ENCODE peak calls at places on chromosomes 7 and 10, in six cellular contexts. One of them, this sample, is unnamed.

GRCh38 chr10:87761892-87762291 is 56.1 kb downstream of the ATAD1 start:
- DNase-seq in fibroblast of pulmonary artery: peak; percentile 67
- DNase-seq in dorsolateral prefrontal cortex: no peak
- DNase-seq in AG04450: no peak
- DNase-seq in GM12865: peak; percentile 57
- DNase-seq in esophagus squamous epithelium: no peak
- DNase-seq in this sample: no peak

GRCh38 chr7:96508371-96508770 is 186.5 kb upstream of the SLC25A13 start:
- DNase-seq in fibroblast of pulmonary artery: peak; percentile 3
- DNase-seq in dorsolateral prefrontal cortex: no peak
- DNase-seq in AG04450: no peak
- DNase-seq in GM12865: no peak
- DNase-seq in esophagus squamous epithelium: no peak
- DNase-seq in this sample: no peak

GRCh38 chr7:150668472-150668911 is 17.0 kb upstream of the GIMAP2 start:
- DNase-seq in fibroblast of pulmonary artery: no peak
- DNase-seq in dorsolateral prefrontal cortex: no peak
- DNase-seq in AG04450: no peak
- DNase-seq in GM12865: peak; percentile 95
- DNase-seq in esophagus squamous epithelium: no peak
- DNase-seq in this sample: no peak

GRCh38 chr10:24349379-24350110 is 140.6 kb downstream of the KIAA1217 start:
- DNase-seq in fibroblast of pulmonary artery: peak; percentile 17
- DNase-seq in dorsolateral prefrontal cortex: no peak
- DNase-seq in AG04450: no peak
- DNase-seq in GM12865: no peak
- DNase-seq in esophagus squamous epithelium: no peak
- DNase-seq in this sample: no peak

GRCh38 chr7:139660317-139661042 is 117.3 kb downstream of the HIPK2 start:
- DNase-seq in fibroblast of pulmonary artery: no peak
- DNase-seq in dorsolateral prefrontal cortex: no peak
- DNase-seq in AG04450: no peak
- DNase-seq in GM12865: no peak
- DNase-seq in esophagus squamous epithelium: no peak
- DNase-seq in this sample: no peak

GRCh38 chr10:121436281-121436629 is 162.0 kb downstream of the FGFR2 start:
- DNase-seq in fibroblast of pulmonary artery: no peak
- DNase-seq in dorsolateral prefrontal cortex: no peak
- DNase-seq in AG04450: no peak
- DNase-seq in GM12865: no peak
- DNase-seq in esophagus squamous epithelium: no peak
- DNase-seq in this sample: no peak

GRCh38 chr10:26367771-26368170 is 70.4 kb upstream of the APBB1IP start:
- DNase-seq in fibroblast of pulmonary artery: peak; percentile 40
- DNase-seq in dorsolateral prefrontal cortex: no peak
- DNase-seq in AG04450: no peak
- DNase-seq in GM12865: peak; percentile 57
- DNase-seq in esophagus squamous epithelium: no peak
- DNase-seq in this sample: no peak

GRCh38 chr10:97531401-97531985 is 32.8 kb downstream of the UBTD1 start:
- DNase-seq in fibroblast of pulmonary artery: no peak
- DNase-seq in dorsolateral prefrontal cortex: no peak
- DNase-seq in AG04450: no peak
- DNase-seq in GM12865: no peak
- DNase-seq in esophagus squamous epithelium: no peak
- DNase-seq in this sample: no peak

GRCh38 chr7:89857767-89858166 is 296.5 kb upstream of the STEAP1 start:
- DNase-seq in fibroblast of pulmonary artery: no peak
- DNase-seq in dorsolateral prefrontal cortex: no peak
- DNase-seq in AG04450: no peak
- DNase-seq in GM12865: no peak
- DNase-seq in esophagus squamous epithelium: no peak
- DNase-seq in this sample: no peak

GRCh38 chr10:78408671-78409472 is 375.2 kb downstream of the RPS24 start:
- DNase-seq in fibroblast of pulmonary artery: peak; percentile 59
- DNase-seq in dorsolateral prefrontal cortex: peak; percentile 93
- DNase-seq in AG04450: no peak
- DNase-seq in GM12865: no peak
- DNase-seq in esophagus squamous epithelium: no peak
- DNase-seq in this sample: no peak

GRCh38 chr7:100891555-100891954 is 2.0 kb upstream of the UFSP1 start:
- DNase-seq in fibroblast of pulmonary artery: no peak
- DNase-seq in dorsolateral prefrontal cortex: no peak
- DNase-seq in AG04450: no peak
- DNase-seq in GM12865: no peak
- DNase-seq in esophagus squamous epithelium: no peak
- DNase-seq in this sample: no peak

GRCh38 chr10:77416327-77417135 is 221.1 kb downstream of the KCNMA1 start:
- DNase-seq in fibroblast of pulmonary artery: peak; percentile 74
- DNase-seq in dorsolateral prefrontal cortex: no peak
- DNase-seq in AG04450: peak; percentile 63
- DNase-seq in GM12865: peak; percentile 35
- DNase-seq in esophagus squamous epithelium: no peak
- DNase-seq in this sample: no peak

GRCh38 chr7:118352854-118353453 is 128.4 kb downstream of the ANKRD7 start:
- DNase-seq in fibroblast of pulmonary artery: peak; percentile 7
- DNase-seq in dorsolateral prefrontal cortex: no peak
- DNase-seq in AG04450: no peak
- DNase-seq in GM12865: peak; percentile 20
- DNase-seq in esophagus squamous epithelium: no peak
- DNase-seq in this sample: no peak

GRCh38 chr7:27359167-27359731 is 116.6 kb downstream of the EVX1 start:
- DNase-seq in fibroblast of pulmonary artery: no peak
- DNase-seq in dorsolateral prefrontal cortex: no peak
- DNase-seq in AG04450: no peak
- DNase-seq in GM12865: no peak
- DNase-seq in esophagus squamous epithelium: no peak
- DNase-seq in this sample: no peak

GRCh38 chr10:59234814-59235429 is 58.5 kb downstream of the PHYHIPL start:
- DNase-seq in fibroblast of pulmonary artery: peak; percentile 68
- DNase-seq in dorsolateral prefrontal cortex: no peak
- DNase-seq in AG04450: peak; percentile 15
- DNase-seq in GM12865: peak; percentile 31
- DNase-seq in esophagus squamous epithelium: no peak
- DNase-seq in this sample: no peak

GRCh38 chr7:4145576-4145975 is 536.5 kb upstream of the FOXK1 start:
- DNase-seq in fibroblast of pulmonary artery: no peak
- DNase-seq in dorsolateral prefrontal cortex: no peak
- DNase-seq in AG04450: no peak
- DNase-seq in GM12865: no peak
- DNase-seq in esophagus squamous epithelium: no peak
- DNase-seq in this sample: no peak

GRCh38 chr10:609868-610545 is 79.5 kb downstream of the DIP2C start:
- DNase-seq in fibroblast of pulmonary artery: no peak
- DNase-seq in dorsolateral prefrontal cortex: no peak
- DNase-seq in AG04450: no peak
- DNase-seq in GM12865: no peak
- DNase-seq in esophagus squamous epithelium: no peak
- DNase-seq in this sample: no peak

GRCh38 chr10:11687779-11688447 is 54.3 kb upstream of the ECHDC3 start:
- DNase-seq in fibroblast of pulmonary artery: no peak
- DNase-seq in dorsolateral prefrontal cortex: no peak
- DNase-seq in AG04450: no peak
- DNase-seq in GM12865: no peak
- DNase-seq in esophagus squamous epithelium: no peak
- DNase-seq in this sample: no peak

GRCh38 chr10:131119626-131120355 is 191.7 kb downstream of the TCERG1L start:
- DNase-seq in fibroblast of pulmonary artery: no peak
- DNase-seq in dorsolateral prefrontal cortex: no peak
- DNase-seq in AG04450: no peak
- DNase-seq in GM12865: no peak
- DNase-seq in esophagus squamous epithelium: no peak
- DNase-seq in this sample: no peak

GRCh38 chr7:106110885-106111670 is 1.0 kb downstream of the SYPL1 start:
- DNase-seq in fibroblast of pulmonary artery: no peak
- DNase-seq in dorsolateral prefrontal cortex: no peak
- DNase-seq in AG04450: no peak
- DNase-seq in GM12865: peak; percentile 27
- DNase-seq in esophagus squamous epithelium: no peak
- DNase-seq in this sample: no peak

GRCh38 chr10:9188022-9188810 is 1133.7 kb downstream of the GATA3 start:
- DNase-seq in fibroblast of pulmonary artery: no peak
- DNase-seq in dorsolateral prefrontal cortex: no peak
- DNase-seq in AG04450: no peak
- DNase-seq in GM12865: no peak
- DNase-seq in esophagus squamous epithelium: no peak
- DNase-seq in this sample: no peak

GRCh38 chr10:52213511-52213831 is 100.6 kb upstream of the DKK1 start:
- DNase-seq in fibroblast of pulmonary artery: peak; percentile 62
- DNase-seq in dorsolateral prefrontal cortex: no peak
- DNase-seq in AG04450: no peak
- DNase-seq in GM12865: no peak
- DNase-seq in esophagus squamous epithelium: no peak
- DNase-seq in this sample: no peak

GRCh38 chr10:62726142-62726541 is 78.4 kb upstream of the ADO start:
- DNase-seq in fibroblast of pulmonary artery: no peak
- DNase-seq in dorsolateral prefrontal cortex: no peak
- DNase-seq in AG04450: no peak
- DNase-seq in GM12865: peak; percentile 80
- DNase-seq in esophagus squamous epithelium: no peak
- DNase-seq in this sample: no peak

GRCh38 chr10:33653584-33654367 is 319.3 kb upstream of the NRP1 start:
- DNase-seq in fibroblast of pulmonary artery: peak; percentile 88
- DNase-seq in dorsolateral prefrontal cortex: no peak
- DNase-seq in AG04450: no peak
- DNase-seq in GM12865: no peak
- DNase-seq in esophagus squamous epithelium: no peak
- DNase-seq in this sample: no peak

GRCh38 chr7:155368894-155369600 is 71.4 kb downstream of the INSIG1 start:
- DNase-seq in fibroblast of pulmonary artery: no peak
- DNase-seq in dorsolateral prefrontal cortex: no peak
- DNase-seq in AG04450: no peak
- DNase-seq in GM12865: no peak
- DNase-seq in esophagus squamous epithelium: no peak
- DNase-seq in this sample: no peak

GRCh38 chr10:130416334-130416950 is 280.3 kb downstream of the GLRX3 start:
- DNase-seq in fibroblast of pulmonary artery: no peak
- DNase-seq in dorsolateral prefrontal cortex: no peak
- DNase-seq in AG04450: no peak
- DNase-seq in GM12865: no peak
- DNase-seq in esophagus squamous epithelium: no peak
- DNase-seq in this sample: peak; percentile 64

GRCh38 chr7:68176974-68177373 is 1180.3 kb downstream of the TYW1 start:
- DNase-seq in fibroblast of pulmonary artery: peak; percentile 58
- DNase-seq in dorsolateral prefrontal cortex: peak; percentile 43
- DNase-seq in AG04450: no peak
- DNase-seq in GM12865: peak; percentile 31
- DNase-seq in esophagus squamous epithelium: no peak
- DNase-seq in this sample: no peak

GRCh38 chr7:151408498-151408838 is 1.4 kb downstream of the WDR86 start:
- DNase-seq in fibroblast of pulmonary artery: no peak
- DNase-seq in dorsolateral prefrontal cortex: no peak
- DNase-seq in AG04450: no peak
- DNase-seq in GM12865: no peak
- DNase-seq in esophagus squamous epithelium: no peak
- DNase-seq in this sample: no peak

GRCh38 chr10:8037199-8037801 is 17.2 kb upstream of the GATA3 start:
- DNase-seq in fibroblast of pulmonary artery: no peak
- DNase-seq in dorsolateral prefrontal cortex: no peak
- DNase-seq in AG04450: no peak
- DNase-seq in GM12865: no peak
- DNase-seq in esophagus squamous epithelium: no peak
- DNase-seq in this sample: no peak

GRCh38 chr7:66639773-66640172 is 11.1 kb downstream of the KCTD7 start:
- DNase-seq in fibroblast of pulmonary artery: no peak
- DNase-seq in dorsolateral prefrontal cortex: no peak
- DNase-seq in AG04450: no peak
- DNase-seq in GM12865: no peak
- DNase-seq in esophagus squamous epithelium: no peak
- DNase-seq in this sample: no peak

DNA sequence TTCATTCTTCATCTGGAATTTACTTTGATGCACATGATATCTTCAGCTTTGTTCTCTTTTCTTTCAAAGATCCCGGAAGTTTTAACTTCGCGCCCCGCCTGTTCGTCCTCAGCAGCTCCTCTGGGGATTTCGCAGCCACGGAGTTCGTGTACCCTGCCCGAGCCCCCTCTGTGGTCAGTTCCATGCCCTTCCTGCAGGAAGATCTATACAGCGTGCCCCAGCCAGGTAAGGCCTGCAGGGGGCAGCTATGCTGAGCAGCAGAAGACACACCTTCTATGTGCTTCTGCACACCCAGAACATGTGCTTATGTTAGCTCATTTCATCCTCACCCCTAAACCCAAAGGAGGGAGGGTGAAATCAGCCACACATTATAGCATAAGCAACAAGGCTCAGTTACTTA is 79.7 kb upstream of the LYZL2 start:
- DNase-seq in fibroblast of pulmonary artery: no peak
- DNase-seq in dorsolateral prefrontal cortex: no peak
- DNase-seq in AG04450: no peak
- DNase-seq in GM12865: no peak
- DNase-seq in esophagus squamous epithelium: no peak
- DNase-seq in this sample: no peak
- TF ChIP-seq CTCF in fibroblast of pulmonary artery: peak; percentile 10
- TF ChIP-seq CTCF in dorsolateral prefrontal cortex: no peak
- TF ChIP-seq CTCF in AG04450: no peak
- TF ChIP-seq CTCF in GM12865: peak; percentile 15
- TF ChIP-seq CTCF in esophagus squamous epithelium: no peak
- TF ChIP-seq CTCF in this sample: no peak

GRCh38 chr10:13613519-13613918 is 26.8 kb downstream of the PRPF18 start:
- DNase-seq in fibroblast of pulmonary artery: peak; percentile 74
- DNase-seq in dorsolateral prefrontal cortex: no peak
- DNase-seq in AG04450: no peak
- DNase-seq in GM12865: peak; percentile 44
- DNase-seq in esophagus squamous epithelium: no peak
- DNase-seq in this sample: no peak
- TF ChIP-seq CTCF in fibroblast of pulmonary artery: peak; percentile 50
- TF ChIP-seq CTCF in dorsolateral prefrontal cortex: peak; percentile 51
- TF ChIP-seq CTCF in AG04450: peak; percentile 56
- TF ChIP-seq CTCF in GM12865: peak; percentile 26
- TF ChIP-seq CTCF in esophagus squamous epithelium: peak; percentile 12
- TF ChIP-seq CTCF in this sample: peak; percentile 71

DNA sequence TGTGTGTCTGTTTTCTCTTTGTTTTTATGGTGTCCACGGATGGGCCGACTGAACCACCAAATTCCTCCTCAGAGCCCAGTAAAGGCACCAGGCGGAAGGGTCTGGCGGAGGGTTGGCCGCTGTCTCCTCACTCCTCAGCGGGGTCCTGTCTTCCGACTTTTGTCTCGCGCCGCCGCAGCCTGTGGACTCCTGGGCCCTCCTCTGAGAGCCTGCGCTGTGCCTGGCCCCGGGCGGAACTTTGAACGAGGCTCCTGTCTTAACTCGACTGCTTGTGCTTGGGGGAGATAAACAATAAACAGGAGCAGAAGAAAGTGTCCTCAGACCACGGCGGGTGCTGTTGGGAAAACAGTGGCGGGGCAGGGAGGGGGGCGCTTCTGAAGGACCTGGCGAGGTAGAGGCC is 2.2 kb upstream of the FAM20C start:
- DNase-seq in fibroblast of pulmonary artery: no peak
- DNase-seq in dorsolateral prefrontal cortex: no peak
- DNase-seq in AG04450: no peak
- DNase-seq in GM12865: no peak
- DNase-seq in esophagus squamous epithelium: no peak
- DNase-seq in this sample: no peak
- TF ChIP-seq CTCF in fibroblast of pulmonary artery: no peak
- TF ChIP-seq CTCF in dorsolateral prefrontal cortex: no peak
- TF ChIP-seq CTCF in AG04450: no peak
- TF ChIP-seq CTCF in GM12865: no peak
- TF ChIP-seq CTCF in esophagus squamous epithelium: no peak
- TF ChIP-seq CTCF in this sample: no peak

GRCh38 chr10:110254467-110254866 is 47.1 kb downstream of the MXI1 start:
- DNase-seq in fibroblast of pulmonary artery: no peak
- DNase-seq in dorsolateral prefrontal cortex: no peak
- DNase-seq in AG04450: no peak
- DNase-seq in GM12865: no peak
- DNase-seq in esophagus squamous epithelium: no peak
- DNase-seq in this sample: no peak

GRCh38 chr10:110252148-110252547 is 44.7 kb downstream of the MXI1 start:
- DNase-seq in fibroblast of pulmonary artery: no peak
- DNase-seq in dorsolateral prefrontal cortex: no peak
- DNase-seq in AG04450: no peak
- DNase-seq in GM12865: no peak
- DNase-seq in esophagus squamous epithelium: no peak
- DNase-seq in this sample: no peak
- TF ChIP-seq CTCF in fibroblast of pulmonary artery: no peak
- TF ChIP-seq CTCF in dorsolateral prefrontal cortex: no peak
- TF ChIP-seq CTCF in AG04450: no peak
- TF ChIP-seq CTCF in GM12865: no peak
- TF ChIP-seq CTCF in esophagus squamous epithelium: no peak
- TF ChIP-seq CTCF in this sample: no peak

This sample was measured in osteocyte.